ENCODE peak calls at places on chromosome 1, in four cellular contexts. K is GM12878, J is H1, X is K562. E is an unnamed sample.

GRCh38 chr1:10514490-10515235 is 39.9 kb downstream of the PEX14 start:
- DNase-seq in X (peak), K (no peak), J (no peak), E (peak)

GRCh38 chr1:113891631-113892220 is 4.3 kb upstream of the BCL2L15 start:
- DNase-seq in K (no peak), J (no peak), X (no peak), E (no peak)

GRCh38 chr1:26771643-26772321 is 16.0 kb upstream of the PIGV start:
- DNase-seq in X (peak), K (no peak), J (no peak), E (peak)

GRCh38 chr1:67371681-67372080 is 58.5 kb downstream of the SERBP1 start:
- DNase-seq in K (no peak), X (no peak), J (no peak), E (peak)

GRCh38 chr1:88982055-88982454 is 10.4 kb downstream of the KYAT3 start:
- DNase-seq in K (no peak), X (no peak), J (no peak), E (peak)

GRCh38 chr1:66764994-66765578 is 12.8 kb downstream of the DYNLT5 start:
- DNase-seq in J (peak), K (no peak), X (peak), E (peak)

GRCh38 chr1:1361233-1361981 is 3.1 kb upstream of the MXRA8 start:
- DNase-seq in X (no peak), J (no peak), K (no peak), E (no peak)

GRCh38 chr1:247373721-247374141 is 42.1 kb upstream of the ZNF496 start:
- DNase-seq in J (peak), X (peak), K (no peak), E (peak)

GRCh38 chr1:11708554-11709350 is 17.2 kb downstream of the DRAXIN start:
- DNase-seq in X (no peak), K (no peak), J (no peak), E (no peak)

GRCh38 chr1:206687915-206688442 is 3.3 kb downstream of the MAPKAPK2 start:
- DNase-seq in K (no peak), J (no peak), X (peak), E (peak)

GRCh38 chr1:208238710-208239517 is 5.3 kb downstream of the PLXNA2 start:
- DNase-seq in K (no peak), X (peak), J (no peak), E (peak)

GRCh38 chr1:110430901-110431300 is 20.0 kb upstream of the PROK1 start:
- DNase-seq in X (no peak), K (no peak), J (no peak), E (no peak)

GRCh38 chr1:79663916-79664315 is 657.4 kb upstream of the ADGRL4 start:
- DNase-seq in X (no peak), K (no peak), J (no peak), E (no peak)

GRCh38 chr1:38152351-38153082 is 105.9 kb upstream of the POU3F1 start:
- DNase-seq in J (no peak), K (peak), X (no peak), E (no peak)

GRCh38 chr1:117567435-117567834 is 38.4 kb upstream of the TENT5C start:
- DNase-seq in X (no peak), K (no peak), J (peak), E (no peak)

GRCh38 chr1:210754931-210755670 is 378.8 kb downstream of the KCNH1 start:
- DNase-seq in J (no peak), X (no peak), K (no peak), E (no peak)

GRCh38 chr1:21935393-21935804 is 1.7 kb downstream of the HSPG2 start:
- DNase-seq in J (no peak), K (no peak), X (no peak), E (peak)

GRCh38 chr1:174883361-174883760 is 116.4 kb upstream of the CACYBP start:
- DNase-seq in X (no peak), K (no peak), J (no peak), E (peak)

GRCh38 chr1:19596065-19596718 is 47.9 kb upstream of the NBL1 start:
- DNase-seq in J (no peak), K (no peak), X (peak), E (peak)

GRCh38 chr1:64223329-64224151 is 20.1 kb downstream of the UBE2U start:
- DNase-seq in J (no peak), X (no peak), K (peak), E (peak)

GRCh38 chr1:6222644-6223043 is 13.1 kb downstream of the ICMT start:
- DNase-seq in K (no peak), J (no peak), X (no peak), E (peak)

GRCh38 chr1:98048234-98048633 is 127.4 kb upstream of the DPYD start:
- DNase-seq in K (no peak), J (peak), X (no peak), E (peak)

GRCh38 chr1:89261926-89262540 is 10.6 kb downstream of the GBP5 start:
- DNase-seq in J (no peak), X (no peak), K (no peak), E (no peak)

GRCh38 chr1:33055210-33055991 is 18.7 kb upstream of the AK2 start:
- DNase-seq in X (peak), J (peak), K (peak), E (peak)

GRCh38 chr1:199279872-199280649 is 641.2 kb downstream of the PTPRC start:
- DNase-seq in J (no peak), X (no peak), K (no peak), E (peak)

GRCh38 chr1:210239295-210240155 is 6.9 kb downstream of the SERTAD4 start:
- DNase-seq in K (no peak), J (no peak), X (no peak), E (peak)

GRCh38 chr1:153099646-153100045 is 5.3 kb upstream of the SPRR2E start:
- DNase-seq in K (no peak), X (no peak), J (no peak), E (no peak)

GRCh38 chr1:63326473-63327380 is 4.4 kb downstream of the FOXD3 start:
- DNase-seq in J (peak), X (no peak), K (no peak), E (peak)

GRCh38 chr1:206074839-206075238 is 21.9 kb downstream of the RHEX start:
- DNase-seq in X (peak), K (no peak), J (no peak), E (no peak)

GRCh38 chr1:193221641-193222040 is 35.2 kb upstream of the B3GALT2 start:
- DNase-seq in K (no peak), J (no peak), X (no peak), E (no peak)

GRCh38 chr1:59565611-59566410 is 248.9 kb upstream of the HOOK1 start:
- DNase-seq in K (no peak), J (no peak), X (no peak), E (peak)

GRCh38 chr1:6502000-6502891 is 10.8 kb upstream of the PLEKHG5 start:
- DNase-seq in K (no peak), J (no peak), X (no peak), E (no peak)

GRCh38 chr1:15283500-15283899 is 36.5 kb downstream of the FHAD1 start:
- DNase-seq in X (no peak), J (no peak), K (no peak), E (peak)

GRCh38 chr1:233613252-233614172 is at the start of gene KCNK1:
- DNase-seq in X (peak), K (no peak), J (peak), E (peak)

GRCh38 chr1:164841723-164842465 is 282.9 kb downstream of the PBX1 start:
- DNase-seq in K (no peak), X (no peak), J (no peak), E (no peak)

GRCh38 chr1:91693542-91693941 is 192.4 kb downstream of the TGFBR3 start:
- DNase-seq in K (no peak), X (no peak), J (no peak), E (peak)
- TF ChIP-seq RAD21 in K (no peak), X (no peak), J (no peak), E (no peak)

GRCh38 chr1:23719162-23719820 is 24.0 kb upstream of the ELOA start:
- DNase-seq in K (no peak), X (no peak), J (no peak), E (peak)
- H3K4me3 ChIP-seq in K (no peak), X (no peak), J (no peak), E (no peak)

DNA sequence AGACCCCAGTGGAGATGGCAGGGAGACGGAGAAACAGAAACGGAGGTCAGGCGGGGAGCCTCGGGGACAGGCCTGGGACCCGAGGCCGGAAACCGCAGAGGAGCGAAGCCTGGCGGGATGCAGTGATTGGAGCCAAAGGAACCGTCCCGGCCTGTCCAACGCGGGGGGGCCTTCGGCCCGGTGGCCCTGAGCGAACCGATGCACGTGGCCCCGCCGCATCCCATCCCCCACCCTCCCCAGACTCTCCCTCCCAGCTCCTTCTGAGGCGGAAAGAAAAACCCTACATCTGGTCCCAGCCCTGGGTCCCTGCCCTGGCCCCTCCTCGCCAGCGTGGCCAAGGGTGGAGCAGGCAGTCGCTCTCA is 1.2 kb upstream of the CRABP2 start:
- DNase-seq in K (no peak), J (no peak), X (peak), E (no peak)
- TF ChIP-seq CHD1 in K (no peak), J (no peak), X (no peak), E (no peak)

GRCh38 chr1:239819075-239819474 is 272.6 kb upstream of the FMN2 start:
- DNase-seq in J (no peak), X (no peak), K (no peak), E (no peak)
- TF ChIP-seq RAD21 in J (peak), X (no peak), K (no peak), E (no peak)

GRCh38 chr1:12711421-12712005 is 4.4 kb upstream of the AADACL3 start:
- DNase-seq in K (no peak), X (no peak), J (no peak), E (no peak)

GRCh38 chr1:12715896-12716437 is at the start of gene AADACL3:
- DNase-seq in J (no peak), K (no peak), X (no peak), E (no peak)

GRCh38 chr1:12712091-12712490 is 3.8 kb upstream of the AADACL3 start:
- DNase-seq in K (no peak), X (no peak), J (no peak), E (no peak)

GRCh38 chr1:12714710-12715500 is 1.0 kb upstream of the AADACL3 start:
- DNase-seq in X (no peak), J (no peak), K (no peak), E (no peak)

GRCh38 chr1:12712929-12713328 is 3.0 kb upstream of the AADACL3 start:
- DNase-seq in J (no peak), X (no peak), K (no peak), E (no peak)
- H3K4me3 ChIP-seq in J (no peak), X (no peak), K (no peak), E (no peak)

GRCh38 chr1:218705391-218705790 is 360.3 kb downstream of the TGFB2 start:
- DNase-seq in J (no peak), K (no peak), X (no peak), E (peak)
- TF ChIP-seq CHD1 in J (no peak), K (no peak), X (no peak), E (no peak)